ENCODE peak calls at places on chromosomes 4 and X, in five cellular contexts. H is SK-N-SH; E is stimulated activated CD8-positive, alpha-beta memory T cell treated with anti-CD3 and anti-CD28 coated beads, Interleukin-12 subunit alpha, Interleukin-12 subunit beta, amount 100 ng/mL, for 4 hours; W is Peyer's patch; G is CD8-positive, alpha-beta T cell. T is an unnamed sample.

GRCh38 chrX:10851809-10852208 is 231.4 kb upstream of the MID1 start:
- DNase-seq in E (no peak), W (no peak), G (no peak), H (no peak), T (no peak)

GRCh38 chr4:148787831-148788477 is 345.7 kb upstream of the NR3C2 start:
- DNase-seq in E (no peak), H (no peak), G (no peak), W (no peak), T (no peak)

GRCh38 chr4:39435875-39436563 is 22.7 kb downstream of the RPL9 start:
- DNase-seq in H (no peak), E (no peak), W (no peak), G (no peak), T (no peak)

GRCh38 chr4:176784816-176785215 is 7.9 kb downstream of the VEGFC start:
- DNase-seq in G (no peak), E (no peak), W (no peak), H (no peak), T (no peak)

GRCh38 chr4:20529681-20530080 is 170.6 kb upstream of the PACRGL start:
- DNase-seq in W (no peak), E (no peak), H (no peak), G (no peak), T (no peak)

GRCh38 chr4:168832746-168833575 is 177.1 kb downstream of the CBR4 start:
- DNase-seq in G (no peak), H (peak), E (no peak), W (peak), T (peak)

GRCh38 chr4:11670304-11670703 is 241.6 kb upstream of the HS3ST1 start:
- DNase-seq in W (no peak), G (no peak), E (no peak), H (no peak), T (no peak)

GRCh38 chr4:152408514-152409327 is 127.2 kb downstream of the FBXW7 start:
- DNase-seq in E (no peak), H (peak), W (no peak), G (no peak), T (peak)

GRCh38 chr4:115944146-115944905 is 830.9 kb upstream of the NDST4 start:
- DNase-seq in E (no peak), G (no peak), H (no peak), W (no peak), T (peak)

GRCh38 chr4:113760094-113760851 is 1.3 kb downstream of the CAMK2D start:
- DNase-seq in H (no peak), E (no peak), W (peak), G (peak), T (peak)